ENCODE peak calls at places on chromosomes 13 and 19, in six cellular contexts. X, T, P, C, B and Z are unnamed samples.
A peak's percentile ranks its signal among the peaks of the same experiment; 100 is the strongest.

GRCh38 chr13:110436276-110436675 is 125.2 kb downstream of the RAB20 start:
- DNase-seq in P (no peak), X (no peak), B (no peak), C (no peak), T (no peak), Z (no peak)

GRCh38 chr19:35056513-35057063 is 15.1 kb downstream of the HPN start:
- DNase-seq in C (no peak), B (no peak), P (no peak), X (no peak), T (no peak), Z (no peak)

GRCh38 chr13:60311527-60311926 is 85.5 kb upstream of the TDRD3 start:
- DNase-seq in X (no peak), B (no peak), C (no peak), P (no peak), T (no peak), Z (no peak)

GRCh38 chr19:37867831-37868230 is 38.6 kb downstream of the WDR87 start:
- DNase-seq in P (no peak), C (no peak), T (no peak), B (no peak), X (peak; percentile 52), Z (no peak)

GRCh38 chr19:49145485-49146407 is 9.4 kb downstream of the HRC start:
- DNase-seq in X (peak; percentile 95), B (peak; percentile 13), T (peak; percentile 48), C (peak; percentile 78), P (peak; percentile 77), Z (peak; percentile 78)

GRCh38 chr13:33284916-33285315 is 639 bp downstream of the STARD13 start:
- DNase-seq in P (peak; percentile 62), C (no peak), T (peak; percentile 17), B (no peak), X (no peak), Z (no peak)

GRCh38 chr19:13103961-13104847 is 1.5 kb upstream of the LYL1 start:
- DNase-seq in T (no peak), C (peak; percentile 67), X (no peak), B (no peak), P (peak; percentile 94), Z (peak; percentile 82)

GRCh38 chr19:2330632-2331284 is 2.3 kb downstream of the SPPL2B start:
- DNase-seq in P (no peak), T (peak; percentile 68), X (no peak), B (no peak), C (no peak), Z (peak; percentile 66)

GRCh38 chr19:52638601-52639000 is 446 bp upstream of the ZNF83 start:
- DNase-seq in X (no peak), T (no peak), B (no peak), C (peak; percentile 24), P (no peak), Z (no peak)

DNA sequence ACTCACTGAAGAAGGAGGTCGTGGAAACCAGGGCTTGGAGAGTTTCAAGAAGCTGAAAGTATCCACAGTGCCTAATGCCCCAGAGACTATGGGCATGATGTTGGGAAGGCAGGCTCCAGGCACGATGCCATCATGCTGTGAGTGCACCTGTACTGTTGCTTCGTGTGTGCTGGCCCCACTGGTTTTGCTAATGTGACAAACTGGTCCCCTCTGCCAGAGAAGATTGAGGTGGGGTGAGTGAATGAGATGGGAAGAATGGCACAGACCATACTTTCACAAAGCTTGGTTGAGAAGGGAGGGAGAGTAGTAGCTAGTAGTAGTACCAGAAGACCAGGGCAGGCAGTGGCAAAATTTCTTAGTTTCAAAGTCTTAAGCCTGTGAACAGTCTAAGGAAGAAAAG is 19.0 kb upstream of the POP4 start:
- DNase-seq in T (no peak), B (no peak), X (no peak), C (no peak), P (no peak), Z (no peak)
- TF ChIP-seq MYC in T (no peak), B (no peak), X (no peak), C (no peak), P (no peak), Z (no peak)

DNA sequence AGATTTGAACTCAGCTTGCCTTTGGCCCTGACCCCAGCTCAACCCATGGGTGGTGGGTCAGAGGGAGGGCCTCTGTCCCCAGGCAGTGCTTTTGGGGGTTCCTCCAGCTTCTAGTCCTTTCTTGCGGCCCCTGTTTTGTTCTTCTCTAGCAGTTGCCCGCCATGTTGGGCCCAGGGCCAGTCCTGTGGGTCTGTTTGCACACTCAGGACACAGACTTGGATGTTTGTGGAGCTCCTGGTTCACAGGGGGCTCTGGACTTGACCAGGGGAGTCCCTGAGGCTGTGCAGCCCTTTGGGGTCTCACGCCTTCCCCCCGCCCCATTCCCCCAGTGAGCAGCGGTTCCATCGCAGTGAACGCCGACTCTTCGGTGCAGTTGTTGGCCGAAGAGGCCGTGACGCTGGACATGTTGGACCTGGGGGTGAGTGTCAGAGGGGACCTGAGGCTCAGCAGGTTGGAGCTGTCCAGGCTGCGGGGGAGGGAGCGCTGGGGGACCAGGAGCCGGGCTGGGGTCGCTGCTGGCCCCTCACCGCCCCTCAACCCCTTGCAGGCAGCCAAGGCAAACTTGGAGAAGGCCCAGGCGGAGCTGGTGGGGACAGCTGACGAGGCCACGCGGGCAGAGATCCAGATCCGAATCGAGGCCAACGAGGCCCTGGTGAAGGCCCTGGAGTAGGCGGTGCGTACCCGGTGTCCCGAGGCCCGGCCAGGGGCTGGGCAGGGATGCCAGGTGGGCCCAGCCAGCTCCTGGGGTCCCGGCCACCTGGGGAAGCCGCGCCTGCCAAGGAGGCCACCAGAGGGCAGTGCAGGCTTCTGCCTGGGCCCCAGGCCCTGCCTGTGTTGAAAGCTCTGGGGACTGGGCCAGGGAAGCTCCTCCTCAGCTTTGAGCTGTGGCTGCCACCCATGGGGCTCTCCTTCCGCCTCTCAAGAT is 2.5 kb downstream of the ATP5F1D start:
- DNase-seq in T (peak; percentile 81), P (peak; percentile 65), C (no peak), B (no peak), X (peak; percentile 84), Z (peak; percentile 81)
- TF ChIP-seq MYC in T (no peak), P (no peak), C (no peak), B (no peak), X (no peak), Z (no peak)

GRCh38 chr13:43846496-43846895 is 33.0 kb downstream of the CCDC122 start:
- DNase-seq in X (no peak), T (no peak), C (no peak), P (no peak), B (no peak), Z (no peak)

GRCh38 chr13:43852923-43853404 is 26.6 kb downstream of the CCDC122 start:
- DNase-seq in P (no peak), B (no peak), T (no peak), C (no peak), X (no peak), Z (no peak)

DNA sequence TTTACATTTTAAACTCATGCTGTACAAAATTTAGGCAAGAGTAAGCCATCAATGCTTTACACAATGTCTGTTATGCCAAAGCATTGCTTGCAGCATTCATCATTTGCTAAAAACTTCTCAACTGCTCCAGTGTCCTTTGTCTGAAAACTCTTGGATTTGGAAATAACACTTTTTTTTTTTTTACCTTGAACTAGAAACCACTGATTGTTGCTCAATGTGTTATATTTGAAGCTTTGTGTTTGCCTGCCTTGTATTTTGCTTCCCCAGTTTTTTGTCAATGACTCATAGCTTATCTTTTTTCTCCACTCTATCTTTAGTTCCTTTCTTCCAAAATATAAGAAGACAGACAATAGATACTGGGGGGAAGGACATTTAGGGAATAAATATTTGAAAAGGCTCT is 31.3 kb downstream of the CCDC122 start:
- DNase-seq in C (no peak), X (peak; percentile 1), P (peak; percentile 87), B (no peak), T (peak; percentile 76), Z (peak; percentile 81)
- TF ChIP-seq MYC in C (no peak), X (no peak), P (no peak), B (no peak), T (no peak), Z (no peak)

GRCh38 chr13:113792821-113793717 is 34.0 kb downstream of the TMEM255B start:
- DNase-seq in C (no peak), X (no peak), B (no peak), P (no peak), T (no peak), Z (no peak)

GRCh38 chr13:113793718-113794085 is 34.7 kb downstream of the TMEM255B start:
- DNase-seq in C (no peak), T (no peak), X (no peak), B (no peak), P (no peak), Z (no peak)

GRCh38 chr13:113794086-113794485 is 35.1 kb downstream of the TMEM255B start:
- DNase-seq in B (no peak), C (no peak), P (no peak), T (no peak), X (no peak), Z (no peak)

GRCh38 chr13:113796211-113796875 is 37.3 kb downstream of the TMEM255B start:
- DNase-seq in X (no peak), P (no peak), T (no peak), B (no peak), C (no peak), Z (no peak)

DNA sequence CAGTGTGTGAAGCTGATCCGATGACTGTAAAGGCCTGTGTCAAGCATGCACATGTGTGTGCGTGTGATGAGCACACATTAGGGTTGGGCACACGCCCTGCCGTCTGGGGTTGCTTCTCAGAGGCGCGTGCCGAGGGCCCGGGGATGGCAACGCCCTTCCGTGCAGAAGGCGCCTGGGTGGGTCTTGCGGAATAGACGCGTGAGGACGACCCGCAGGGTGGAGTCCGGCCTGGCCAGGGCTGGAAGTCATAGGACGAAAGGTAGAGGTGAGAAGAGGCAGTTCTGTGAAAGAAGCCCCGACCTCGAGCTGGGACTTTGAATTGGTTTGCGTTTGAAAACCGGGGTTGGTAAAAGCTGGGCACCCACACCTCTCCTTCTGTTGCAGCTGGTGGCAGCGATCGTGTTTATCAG is 35.7 kb downstream of the TMEM255B start:
- DNase-seq in P (no peak), B (no peak), C (no peak), X (no peak), T (no peak), Z (no peak)
- TF ChIP-seq MYC in P (no peak), B (no peak), C (no peak), X (no peak), T (no peak), Z (no peak)

DNA sequence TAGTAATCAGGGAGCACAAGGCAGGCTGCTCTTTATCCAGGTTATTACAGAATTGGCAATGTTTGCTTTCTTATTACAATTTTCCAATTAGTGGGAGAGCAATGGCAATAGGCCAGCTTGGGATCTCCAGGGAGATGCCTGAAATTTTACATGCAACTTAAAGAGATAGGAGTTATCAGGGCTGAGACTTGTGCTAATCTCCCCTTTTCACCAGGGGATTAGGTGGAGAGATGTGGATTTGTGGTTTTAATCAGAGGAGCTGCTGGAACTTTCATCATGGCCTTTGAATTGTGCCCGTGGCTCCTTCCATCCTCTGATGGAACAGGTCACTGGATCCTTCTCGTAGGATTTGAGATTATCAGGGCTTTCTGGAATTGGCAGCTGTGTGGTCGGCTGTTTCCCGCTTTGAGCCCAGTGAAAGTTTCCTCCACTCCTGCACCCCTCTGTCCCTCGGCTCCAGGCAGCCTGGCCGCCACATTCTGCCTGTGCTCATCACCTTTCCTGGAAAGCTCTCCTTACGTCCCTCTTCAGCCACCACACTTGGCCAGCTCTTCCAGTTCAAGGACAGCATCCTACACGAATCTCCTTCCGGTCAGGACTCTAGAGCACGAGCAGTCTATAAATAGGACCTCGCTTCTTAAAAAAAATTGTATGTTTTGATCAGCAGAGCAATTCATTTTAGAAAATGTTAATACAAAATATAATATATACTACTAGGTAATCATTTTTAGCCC is 47.1 kb downstream of the CBY2 start:
- DNase-seq in X (no peak), B (no peak), P (no peak), T (no peak), C (no peak), Z (no peak)
- TF ChIP-seq MYC in X (no peak), B (no peak), P (no peak), T (no peak), C (no peak), Z (no peak)